ENCODE peak calls at places on chromosomes 13 and 19, in ten cellular contexts. I is tibial artery; G is ACHN; Z is colonic mucosa; X is tibial nerve; F is EL; O is stimulated activated CD8-positive, alpha-beta memory T cell treated with anti-CD3 and anti-CD28 coated beads, Interleukin-4, amount 100 ng/mL, for 4 hours; J is K562; C is PC-3; V is iPS-NIHi11. S is an unnamed sample.

GRCh38 chr13:101554420-101555125 is 102.1 kb downstream of the ITGBL1 start:
- DNase-seq in I (no peak), G (no peak), Z (no peak), X (no peak), F (peak; percentile 62), O (no peak), J (no peak), C (peak; percentile 31), V (no peak), S (no peak)

GRCh38 chr13:29923554-29924481 is 73.4 kb upstream of the UBL3 start:
- DNase-seq in I (peak; percentile 94), G (peak; percentile 92), Z (peak; percentile 93), X (peak; percentile 36), F (peak; percentile 96), O (peak; percentile 51), J (peak; percentile 73), C (peak; percentile 97), V (peak; percentile 93), S (peak; percentile 87)

GRCh38 chr13:72296246-72296645 is 429.2 kb upstream of the DACH1 start:
- DNase-seq in I (no peak), G (no peak), Z (no peak), X (no peak), F (no peak), O (no peak), J (no peak), C (no peak), V (no peak), S (no peak)

GRCh38 chr19:36652958-36653357 is 13.7 kb downstream of the ZNF461 start:
- DNase-seq in I (no peak), G (no peak), Z (no peak), X (no peak), F (no peak), O (no peak), J (no peak), C (no peak), V (no peak), S (no peak)

GRCh38 chr13:112118451-112119064 is 51.6 kb downstream of the SOX1 start:
- DNase-seq in I (peak; percentile 44), G (no peak), Z (no peak), X (no peak), F (no peak), O (no peak), J (no peak), C (no peak), V (no peak), S (no peak)

GRCh38 chr19:30118760-30119159 is 176.7 kb downstream of the URI1 start:
- DNase-seq in I (no peak), G (no peak), Z (no peak), X (no peak), F (no peak), O (no peak), J (no peak), C (no peak), V (no peak), S (no peak)

GRCh38 chr19:18020212-18021067 is 12.5 kb downstream of the ARRDC2 start:
- DNase-seq in I (peak; percentile 99), G (no peak), Z (peak; percentile 69), X (peak; percentile 83), F (peak; percentile 54), O (no peak), J (peak; percentile 18), C (no peak), V (peak; percentile 44), S (no peak)

GRCh38 chr19:33438016-33438671 is 64.6 kb downstream of the CEBPG start:
- DNase-seq in I (no peak), G (no peak), Z (no peak), X (no peak), F (peak; percentile 7), O (no peak), J (no peak), C (peak; percentile 1), V (peak; percentile 47), S (no peak)

GRCh38 chr19:3784607-3785463 is 1.3 kb downstream of the MATK start:
- DNase-seq in I (no peak), G (peak; percentile 48), Z (no peak), X (no peak), F (peak; percentile 18), O (no peak), J (no peak), C (peak; percentile 29), V (peak; percentile 37), S (no peak)

GRCh38 chr13:113086991-113087922 is 18.3 kb upstream of the F7 start:
- DNase-seq in I (no peak), G (no peak), Z (no peak), X (no peak), F (no peak), O (no peak), J (no peak), C (no peak), V (no peak), S (no peak)

GRCh38 chr19:19632661-19633060 is 4.6 kb upstream of the LPAR2 start:
- DNase-seq in I (no peak), G (no peak), Z (no peak), X (no peak), F (no peak), O (no peak), J (no peak), C (no peak), V (no peak), S (no peak)

GRCh38 chr13:41709511-41709910 is 251.4 kb downstream of the VWA8 start:
- DNase-seq in I (no peak), G (no peak), Z (no peak), X (no peak), F (peak; percentile 22), O (no peak), J (no peak), C (no peak), V (no peak), S (no peak)

GRCh38 chr13:31179241-31179640 is 17.5 kb upstream of the HSPH1 start:
- DNase-seq in I (no peak), G (no peak), Z (no peak), X (no peak), F (no peak), O (no peak), J (no peak), C (no peak), V (no peak), S (no peak)

GRCh38 chr19:16825312-16826168 is 3.7 kb upstream of the SIN3B start:
- DNase-seq in I (no peak), G (peak; percentile 90), Z (peak; percentile 38), X (peak; percentile 28), F (peak; percentile 82), O (no peak), J (no peak), C (no peak), V (peak; percentile 55), S (peak; percentile 83)

GRCh38 chr19:46786236-46787039 is 2.0 kb downstream of the SLC1A5 start:
- DNase-seq in I (peak; percentile 85), G (peak; percentile 77), Z (peak; percentile 84), X (peak; percentile 53), F (peak; percentile 93), O (peak; percentile 81), J (peak; percentile 75), C (peak; percentile 66), V (peak; percentile 41), S (peak; percentile 64)

GRCh38 chr13:113746671-113747070 is 12.4 kb upstream of the TMEM255B start:
- DNase-seq in I (no peak), G (no peak), Z (no peak), X (no peak), F (no peak), O (no peak), J (no peak), C (no peak), V (no peak), S (no peak)

GRCh38 chr13:77305276-77305675 is 21.6 kb downstream of the MYCBP2 start:
- DNase-seq in I (no peak), G (no peak), Z (no peak), X (no peak), F (no peak), O (no peak), J (no peak), C (no peak), V (no peak), S (no peak)

GRCh38 chr19:55258476-55258827 is 365 bp downstream of the PPP6R1 start:
- DNase-seq in I (no peak), G (peak; percentile 4), Z (peak; percentile 37), X (no peak), F (no peak), O (no peak), J (peak; percentile 82), C (no peak), V (peak; percentile 53), S (no peak)

GRCh38 chr13:107210216-107211010 is 642.5 kb upstream of the ARGLU1 start:
- DNase-seq in I (no peak), G (no peak), Z (no peak), X (no peak), F (no peak), O (no peak), J (no peak), C (no peak), V (no peak), S (no peak)

GRCh38 chr13:108915095-108915633 is 285.8 kb downstream of the MYO16 start:
- DNase-seq in I (no peak), G (peak; percentile 57), Z (no peak), X (no peak), F (peak; percentile 14), O (no peak), J (no peak), C (peak; percentile 31), V (no peak), S (peak; percentile 39)

GRCh38 chr19:42062381-42062780 is 7.6 kb downstream of the GRIK5 start:
- DNase-seq in I (no peak), G (no peak), Z (no peak), X (no peak), F (no peak), O (no peak), J (no peak), C (no peak), V (no peak), S (no peak)

GRCh38 chr13:94710081-94710809 is 2.1 kb downstream of the SOX21 start:
- DNase-seq in I (no peak), G (no peak), Z (no peak), X (no peak), F (no peak), O (no peak), J (no peak), C (peak; percentile 37), V (no peak), S (peak; percentile 53)

GRCh38 chr13:104477256-104477655 is 1411.0 kb upstream of the SLC10A2 start:
- DNase-seq in I (no peak), G (no peak), Z (no peak), X (no peak), F (peak; percentile 3), O (no peak), J (no peak), C (no peak), V (no peak), S (no peak)

GRCh38 chr13:20843177-20843576 is 59.4 kb downstream of the XPO4 start:
- DNase-seq in I (no peak), G (no peak), Z (no peak), X (no peak), F (no peak), O (no peak), J (no peak), C (no peak), V (no peak), S (no peak)

GRCh38 chr19:55085923-55086715 is 10.4 kb downstream of the EPS8L1 start:
- DNase-seq in I (no peak), G (no peak), Z (no peak), X (no peak), F (no peak), O (no peak), J (no peak), C (no peak), V (no peak), S (peak; percentile 51)

GRCh38 chr13:46176756-46177155 is 5.2 kb downstream of the LCP1 start:
- DNase-seq in I (no peak), G (no peak), Z (no peak), X (no peak), F (no peak), O (no peak), J (no peak), C (no peak), V (no peak), S (no peak)

GRCh38 chr13:48500652-48501197 is 32.2 kb downstream of the RCBTB2 start:
- DNase-seq in I (no peak), G (no peak), Z (no peak), X (no peak), F (peak; percentile 72), O (no peak), J (no peak), C (peak; percentile 68), V (no peak), S (peak; percentile 19)

GRCh38 chr19:48190288-48191284 is 20.1 kb downstream of the ZSWIM9 start:
- DNase-seq in I (peak; percentile 10), G (peak; percentile 35), Z (no peak), X (no peak), F (peak; percentile 17), O (peak; percentile 49), J (peak; percentile 94), C (peak; percentile 97), V (peak; percentile 92), S (peak; percentile 98)

S was measured in GM23338.